ENCODE peak calls at places on chromosomes 1 and 21, in four cellular contexts. N is upper lobe of right lung, Y is heart right ventricle, J is lower lobe of right lung. E is an unnamed sample.

GRCh38 chr1:93670141-93670540 is 11.5 kb downstream of the BCAR3 start:
- DNase-seq in Y (peak; percentile 71), J (no peak), N (no peak), E (no peak)

GRCh38 chr1:44681905-44682900 is 7.7 kb downstream of the ARMH1 start:
- DNase-seq in N (peak; percentile 41), J (no peak), Y (no peak), E (no peak)

GRCh38 chr1:206897175-206897574 is at the start of gene IL24:
- DNase-seq in Y (no peak), N (no peak), J (no peak), E (no peak)

GRCh38 chr1:81690881-81691453 is 109.8 kb upstream of the ADGRL2 start:
- DNase-seq in J (no peak), Y (no peak), N (no peak), E (no peak)

GRCh38 chr1:67060811-67061218 is 6.9 kb upstream of the SLC35D1 start:
- DNase-seq in J (no peak), N (no peak), Y (no peak), E (no peak)

GRCh38 chr1:167722870-167723251 is 1.1 kb downstream of the MPZL1 start:
- DNase-seq in Y (no peak), N (no peak), J (no peak), E (no peak)

GRCh38 chr1:15455522-15455921 is 1.0 kb upstream of the CELA2A start:
- DNase-seq in J (no peak), N (no peak), Y (no peak), E (no peak)

GRCh38 chr1:58290685-58291372 is 255.7 kb downstream of the OMA1 start:
- DNase-seq in Y (peak; percentile 32), J (no peak), N (no peak), E (peak; percentile 5)

GRCh38 chr1:157390646-157391045 is 161.7 kb downstream of the FCRL5 start:
- DNase-seq in J (no peak), N (no peak), Y (no peak), E (no peak)

GRCh38 chr1:228876187-228876586 is 140.9 kb downstream of the RHOU start:
- DNase-seq in N (no peak), Y (no peak), J (no peak), E (no peak)

GRCh38 chr1:163692266-163692665 is 370.5 kb downstream of the NUF2 start:
- DNase-seq in N (peak; percentile 37), J (no peak), Y (no peak), E (no peak)

GRCh38 chr1:178645157-178645825 is 79.8 kb upstream of the RALGPS2 start:
- DNase-seq in J (no peak), N (no peak), Y (no peak), E (no peak)

GRCh38 chr1:174746024-174746808 is 253.5 kb upstream of the CACYBP start:
- DNase-seq in N (no peak), Y (no peak), J (no peak), E (no peak)

GRCh38 chr1:47804127-47804526 is 193.1 kb downstream of the TRABD2B start:
- DNase-seq in Y (no peak), J (no peak), N (no peak), E (no peak)

GRCh38 chr21:35006771-35007170 is 42.3 kb downstream of the RUNX1 start:
- DNase-seq in Y (no peak), J (no peak), N (no peak), E (no peak)

GRCh38 chr1:198929961-198930599 is 291.2 kb downstream of the PTPRC start:
- DNase-seq in N (no peak), J (no peak), Y (no peak), E (no peak)

GRCh38 chr1:245652660-245653427 is 498.1 kb downstream of the KIF26B start:
- DNase-seq in Y (no peak), J (no peak), N (no peak), E (no peak)

GRCh38 chr1:32876341-32877210 is 5.9 kb upstream of the FNDC5 start:
- DNase-seq in Y (no peak), N (peak; percentile 85), J (peak; percentile 84), E (peak; percentile 77)

GRCh38 chr1:202852163-202852904 is 36.6 kb downstream of the RABIF start:
- DNase-seq in N (no peak), J (no peak), Y (no peak), E (peak; percentile 51)

GRCh38 chr21:36709868-36710728 is 11.2 kb downstream of the SIM2 start:
- DNase-seq in J (no peak), Y (no peak), N (peak; percentile 40), E (no peak)

GRCh38 chr21:31878831-31879230 is 6.0 kb downstream of the HUNK start:
- DNase-seq in J (no peak), N (no peak), Y (no peak), E (no peak)

GRCh38 chr1:147267711-147268110 is 25.2 kb downstream of the CHD1L start:
- DNase-seq in J (no peak), N (no peak), Y (no peak), E (no peak)

GRCh38 chr1:202037706-202038296 is 27.4 kb downstream of the ELF3 start:
- DNase-seq in Y (no peak), J (no peak), N (no peak), E (no peak)

GRCh38 chr1:81312272-81312754 is 488.4 kb upstream of the ADGRL2 start:
- DNase-seq in N (no peak), Y (no peak), J (no peak), E (no peak)

GRCh38 chr21:35395728-35396127 is 346.6 kb upstream of the RUNX1 start:
- DNase-seq in J (no peak), N (no peak), Y (no peak), E (no peak)

GRCh38 chr1:48248356-48248755 is 25.8 kb downstream of the SLC5A9 start:
- DNase-seq in J (no peak), N (no peak), Y (no peak), E (no peak)

GRCh38 chr1:154856049-154856448 is 14.0 kb downstream of the KCNN3 start:
- DNase-seq in Y (no peak), N (no peak), J (no peak), E (no peak)

GRCh38 chr21:33403786-33404571 is 766 bp downstream of the IFNGR2 start:
- DNase-seq in Y (peak; percentile 60), J (peak; percentile 75), N (peak; percentile 85), E (peak; percentile 66)

GRCh38 chr1:47722101-47722500 is 275.1 kb downstream of the TRABD2B start:
- DNase-seq in J (no peak), Y (no peak), N (no peak), E (no peak)

GRCh38 chr1:177200290-177200689 is 29.5 kb downstream of the BRINP2 start:
- DNase-seq in J (no peak), N (no peak), Y (no peak), E (no peak)

GRCh38 chr1:57086141-57086540 is 120.3 kb upstream of the C8B start:
- DNase-seq in Y (no peak), N (no peak), J (no peak), E (no peak)

GRCh38 chr1:3501856-3502665 is 47.6 kb downstream of the ARHGEF16 start:
- DNase-seq in Y (peak; percentile 29), N (peak; percentile 83), J (peak; percentile 82), E (peak; percentile 57)

GRCh38 chr21:45184869-45185268 is 102.8 kb downstream of the POFUT2 start:
- DNase-seq in J (no peak), Y (no peak), N (no peak), E (no peak)

GRCh38 chr21:45183852-45184251 is 103.8 kb downstream of the POFUT2 start:
- DNase-seq in J (no peak), N (no peak), Y (no peak), E (no peak)

GRCh38 chr21:45190013-45190412 is 97.7 kb downstream of the POFUT2 start:
- DNase-seq in J (no peak), N (no peak), Y (no peak), E (no peak)

GRCh38 chr21:45187646-45188045 is 100.0 kb downstream of the POFUT2 start:
- DNase-seq in J (no peak), Y (no peak), N (no peak), E (no peak)

DNA sequence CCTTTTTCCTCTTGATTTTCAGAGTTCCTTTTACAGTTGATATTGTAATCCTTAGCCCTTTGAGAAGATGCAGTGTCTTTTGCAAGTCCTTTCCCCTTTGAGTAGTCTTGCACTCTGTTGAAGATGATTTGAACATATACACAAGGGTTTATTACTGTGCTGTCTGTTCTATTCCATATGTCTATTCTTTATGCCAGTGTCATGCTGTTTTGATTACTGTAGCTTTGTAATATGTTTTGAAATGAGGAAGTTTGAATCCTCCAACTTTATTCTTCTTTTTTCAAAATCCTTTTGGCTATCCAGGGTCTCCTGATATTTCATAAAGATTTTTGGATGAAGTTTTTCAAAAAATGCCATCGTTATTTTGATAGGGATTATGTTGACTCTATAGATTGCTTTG is 101.0 kb downstream of the POFUT2 start:
- DNase-seq in Y (no peak), J (no peak), N (no peak), E (no peak)
- H3K9me3 ChIP-seq in Y (peaks cover 18% of the 10 kb centered on the region), J (peaks cover 34% of the 10 kb centered on the region), N (peaks cover 15% of the 10 kb centered on the region), E (peaks cover 28% of the 10 kb centered on the region)

GRCh38 chr1:153546371-153546770 is 765 bp upstream of the S100A4 start:
- DNase-seq in Y (no peak), J (no peak), N (peak; percentile 59), E (no peak)

GRCh38 chr1:153546796-153547559 is 1.4 kb upstream of the S100A4 start:
- DNase-seq in Y (no peak), N (peak; percentile 12), J (no peak), E (peak; percentile 30)

GRCh38 chr1:153544453-153545066 is 1.0 kb downstream of the S100A4 start:
- DNase-seq in J (no peak), Y (no peak), N (no peak), E (no peak)

GRCh38 chr1:153543738-153544135 is 1.9 kb downstream of the S100A4 start:
- DNase-seq in N (no peak), J (no peak), Y (no peak), E (no peak)

DNA sequence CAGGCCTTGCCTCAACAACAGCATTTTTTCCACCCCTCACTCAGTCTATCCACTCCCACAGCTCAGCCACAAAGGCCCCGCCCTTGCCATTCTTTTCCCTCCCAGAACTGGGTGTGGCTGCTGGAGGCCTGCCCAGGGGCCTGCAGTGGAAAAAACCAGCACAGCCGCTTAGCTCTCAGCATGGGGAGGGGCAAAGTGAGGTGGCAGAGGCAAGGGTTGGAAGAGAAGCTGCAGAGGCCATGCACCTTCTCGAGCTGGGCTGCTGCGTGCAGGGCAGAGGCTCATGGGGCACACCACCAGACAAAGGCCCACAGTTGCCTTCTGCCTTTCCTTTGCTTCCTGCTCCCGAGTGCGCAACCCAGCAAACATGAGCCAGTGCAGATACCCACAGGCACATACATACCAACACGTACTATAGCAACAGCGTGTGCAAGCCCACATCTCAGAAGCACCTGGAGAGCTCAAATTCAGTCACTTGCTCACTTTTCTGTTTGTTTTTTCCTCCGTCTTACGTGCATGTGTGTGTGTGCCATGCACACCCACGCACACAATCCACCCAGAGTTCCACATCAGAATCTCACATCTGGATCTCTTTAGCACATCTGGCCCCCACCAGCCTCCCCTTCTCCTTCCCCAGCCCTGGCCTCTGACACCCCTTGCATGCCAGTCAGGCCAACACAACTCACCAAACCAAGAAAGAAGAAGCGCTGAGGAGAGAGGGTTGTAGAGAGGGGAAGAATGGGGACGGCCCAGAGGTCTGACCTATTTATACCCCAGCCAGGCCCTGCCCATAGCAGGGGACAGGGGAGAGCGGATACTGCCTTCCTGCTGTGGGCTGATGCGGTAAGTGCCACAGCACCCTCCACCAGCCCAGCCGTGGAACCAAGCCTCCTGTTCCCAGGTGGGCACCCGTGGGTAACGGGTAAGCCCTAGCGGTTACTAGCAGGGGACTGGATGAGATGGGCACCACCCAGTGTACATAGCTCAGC is at the start of gene S100A4:
- DNase-seq in N (peak; percentile 96), Y (peak; percentile 94), J (peak; percentile 95), E (peak; percentile 98)
- H3K4me1 ChIP-seq in N (peaks cover 64% of the 10 kb centered on the region), Y (peaks cover 47% of the 10 kb centered on the region), J (peaks cover 95% of the 10 kb centered on the region), E (peaks cover 33% of the 10 kb centered on the region)

GRCh38 chr21:27261676-27262075 is 294.8 kb upstream of the ADAMTS5 start:
- DNase-seq in N (no peak), Y (no peak), J (no peak), E (no peak)
- H3K9me3 ChIP-seq in N (no peaks in the 10 kb centered on the region), Y (no peaks in the 10 kb centered on the region), J (no peaks in the 10 kb centered on the region), E (no peaks in the 10 kb centered on the region)

GRCh38 chr1:109091196-109092193 is 931 bp downstream of the TMEM167B start:
- DNase-seq in J (no peak), Y (no peak), N (no peak), E (no peak)
- H3K4me1 ChIP-seq in J (peaks cover 46% of the 10 kb centered on the region), Y (peaks cover 41% of the 10 kb centered on the region), N (peaks cover 27% of the 10 kb centered on the region), E (peaks cover 31% of the 10 kb centered on the region)